ENCODE peak calls at places on chromosome X, in five cellular contexts. A is HepG2, O is K562, U is SK-N-SH, X is GM12878. H is an unnamed sample.

GRCh38 chrX:140273921-140274320 is 230.9 kb downstream of the SOX3 start:
- DNase-seq in A (no peak), O (no peak), U (no peak), X (no peak), H (no peak)

GRCh38 chrX:45515262-45516215 is 314.9 kb upstream of the DIPK2B start:
- DNase-seq in A (peak), O (peak), U (peak), X (no peak), H (peak)

GRCh38 chrX:102711872-102712215 is 404 bp upstream of the GPRASP2 start:
- DNase-seq in A (no peak), O (no peak), U (no peak), X (no peak), H (no peak)

GRCh38 chrX:3592184-3592583 is 121.3 kb downstream of the PRKX start:
- DNase-seq in A (no peak), O (peak), U (no peak), X (no peak), H (no peak)

GRCh38 chrX:135453381-135453780 is 31.6 kb downstream of the SMIM10L2A start:
- DNase-seq in A (no peak), O (no peak), U (no peak), X (no peak), H (no peak)

GRCh38 chrX:19924285-19924684 is 36.9 kb upstream of the SH3KBP1 start:
- DNase-seq in A (no peak), O (no peak), U (no peak), X (no peak), H (no peak)

GRCh38 chrX:120672389-120672788 is 42.5 kb upstream of the C1GALT1C1 start:
- DNase-seq in A (peak), O (peak), U (no peak), X (no peak), H (peak)

GRCh38 chrX:12865359-12865758 is 1.5 kb upstream of the TLR7 start:
- DNase-seq in A (no peak), O (no peak), U (no peak), X (no peak), H (no peak)

GRCh38 chrX:104172121-104172520 is 5.9 kb downstream of the FAM199X start:
- DNase-seq in A (no peak), O (no peak), U (no peak), X (no peak), H (no peak)

GRCh38 chrX:44949125-44949524 is 76.1 kb downstream of the KDM6A start:
- DNase-seq in A (no peak), O (no peak), U (no peak), X (no peak), H (no peak)

GRCh38 chrX:76555816-76556215 is 128.3 kb downstream of the MAGEE1 start:
- DNase-seq in A (peak), O (peak), U (peak), X (no peak), H (peak)

GRCh38 chrX:134431894-134432293 is 28.1 kb upstream of the HPRT1 start:
- DNase-seq in A (no peak), O (no peak), U (no peak), X (no peak), H (no peak)

GRCh38 chrX:14591976-14592375 is 62.6 kb downstream of the GLRA2 start:
- DNase-seq in A (no peak), O (no peak), U (no peak), X (no peak), H (no peak)

GRCh38 chrX:71652405-71652804 is 14.9 kb upstream of the LOC101059915 start:
- DNase-seq in A (peak), O (peak), U (peak), X (no peak), H (peak)

GRCh38 chrX:1598876-1599790 is 7.7 kb downstream of the AKAP17A start:
- DNase-seq in A (no peak), O (no peak), U (no peak), X (no peak), H (no peak)

GRCh38 chrX:19986531-19986930 is 4.3 kb downstream of the BCLAF3 start:
- DNase-seq in A (no peak), O (no peak), U (no peak), X (no peak), H (no peak)

GRCh38 chrX:85851418-85851817 is 195.9 kb downstream of the CHM start:
- DNase-seq in A (peak), O (peak), U (peak), X (no peak), H (peak)

GRCh38 chrX:39518451-39519212 is 579.1 kb downstream of the BCOR start:
- DNase-seq in A (no peak), O (no peak), U (peak), X (no peak), H (no peak)

GRCh38 chrX:39897741-39898097 is 200.0 kb downstream of the BCOR start:
- DNase-seq in A (no peak), O (no peak), U (no peak), X (no peak), H (no peak)

GRCh38 chrX:21376636-21377035 is 2.4 kb downstream of the CNKSR2 start:
- DNase-seq in A (no peak), O (no peak), U (no peak), X (no peak), H (no peak)

GRCh38 chrX:38717871-38718270 is 83.4 kb upstream of the MID1IP1 start:
- DNase-seq in A (peak), O (peak), U (peak), X (no peak), H (peak)

GRCh38 chrX:119880552-119881437 is 9.2 kb downstream of the NDUFA1 start:
- DNase-seq in A (peak), O (peak), U (peak), X (peak), H (peak)

GRCh38 chrX:16771483-16772398 is 14.5 kb upstream of the TXLNG start:
- DNase-seq in A (peak), O (peak), U (peak), X (no peak), H (peak)

GRCh38 chrX:105822138-105823091 is at the start of gene NRK:
- DNase-seq in A (no peak), O (no peak), U (peak), X (no peak), H (no peak)

GRCh38 chrX:25544641-25545040 is 528.9 kb upstream of the ARX start:
- DNase-seq in A (no peak), O (no peak), U (no peak), X (no peak), H (no peak)

GRCh38 chrX:71493111-71493613 is 39.7 kb upstream of the OGT start:
- DNase-seq in A (peak), O (no peak), U (no peak), X (no peak), H (no peak)

GRCh38 chrX:15505104-15505503 is 4.5 kb downstream of the BMX start:
- DNase-seq in A (no peak), O (peak), U (no peak), X (no peak), H (no peak)

GRCh38 chrX:54484666-54485065 is 11.4 kb downstream of the FGD1 start:
- DNase-seq in A (no peak), O (no peak), U (peak), X (no peak), H (no peak)

GRCh38 chrX:71998836-71999509 is 88.3 kb downstream of the NHSL2 start:
- DNase-seq in A (peak), O (peak), U (peak), X (no peak), H (peak)

GRCh38 chrX:77640702-77641101 is 145.3 kb downstream of the ATRX start:
- DNase-seq in A (no peak), O (no peak), U (no peak), X (peak), H (no peak)

GRCh38 chrX:23811135-23811781 is 28.3 kb downstream of the SAT1 start:
- DNase-seq in A (no peak), O (no peak), U (no peak), X (no peak), H (no peak)

GRCh38 chrX:32530802-32531403 is 680.4 kb downstream of the DMD start:
- DNase-seq in A (peak), O (peak), U (no peak), X (no peak), H (no peak)

GRCh38 chrX:19479458-19479857 is 35.9 kb downstream of the MAP3K15 start:
- DNase-seq in A (peak), O (no peak), U (no peak), X (no peak), H (no peak)

GRCh38 chrX:154056739-154057367 is 37.2 kb upstream of the IRAK1 start:
- DNase-seq in A (peak), O (no peak), U (no peak), X (no peak), H (no peak)

GRCh38 chrX:38233891-38234807 is 13.5 kb upstream of the SRPX start:
- DNase-seq in A (no peak), O (no peak), U (no peak), X (no peak), H (no peak)

GRCh38 chrX:47501226-47502071 is 18.4 kb upstream of the ZNF41 start:
- DNase-seq in A (no peak), O (no peak), U (no peak), X (no peak), H (no peak)

GRCh38 chrX:18871161-18871880 is 112.6 kb downstream of the PHKA2 start:
- DNase-seq in A (no peak), O (no peak), U (no peak), X (no peak), H (no peak)

GRCh38 chrX:120090208-120090607 is 12.7 kb upstream of the RHOXF2B start:
- DNase-seq in A (peak), O (peak), U (no peak), X (no peak), H (no peak)

DNA sequence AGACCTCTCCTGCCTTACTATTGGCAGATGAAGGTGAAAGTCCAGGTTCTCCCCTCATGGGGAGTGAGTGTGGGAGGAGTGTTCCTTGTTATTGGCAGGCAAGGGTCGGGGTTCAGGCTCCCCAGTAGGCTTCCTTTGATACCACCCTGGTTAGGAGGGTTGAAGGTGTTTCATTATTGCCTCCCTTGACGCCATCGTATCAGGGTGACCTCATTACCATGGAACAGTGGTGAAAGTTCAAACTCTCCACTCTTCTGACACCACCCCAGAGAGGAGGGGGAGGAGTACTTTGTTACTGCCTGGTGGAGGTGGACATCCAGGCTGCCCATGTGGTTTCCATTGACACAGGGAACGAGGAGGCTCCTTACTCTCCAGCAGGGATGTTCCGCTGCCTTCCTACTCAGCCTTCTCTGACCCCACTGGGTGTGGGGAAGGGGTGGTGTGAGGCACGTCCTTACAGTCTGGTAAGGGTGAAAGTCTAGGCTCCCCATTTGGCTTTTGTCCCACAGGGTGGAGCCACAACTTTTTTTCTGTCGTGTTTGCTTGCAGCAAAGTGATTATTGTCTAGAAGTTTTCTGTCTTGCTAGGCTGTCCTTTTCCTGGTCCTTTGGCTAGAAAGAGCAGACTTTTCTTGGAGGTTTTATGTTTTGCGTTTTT is 37.2 kb upstream of the USP9X start:
- DNase-seq in A (peak), O (peak), U (no peak), X (no peak), H (no peak)
- TF ChIP-seq ZBTB33 in A (no peak), O (no peak), U (no peak), X (no peak), H (no peak)

DNA sequence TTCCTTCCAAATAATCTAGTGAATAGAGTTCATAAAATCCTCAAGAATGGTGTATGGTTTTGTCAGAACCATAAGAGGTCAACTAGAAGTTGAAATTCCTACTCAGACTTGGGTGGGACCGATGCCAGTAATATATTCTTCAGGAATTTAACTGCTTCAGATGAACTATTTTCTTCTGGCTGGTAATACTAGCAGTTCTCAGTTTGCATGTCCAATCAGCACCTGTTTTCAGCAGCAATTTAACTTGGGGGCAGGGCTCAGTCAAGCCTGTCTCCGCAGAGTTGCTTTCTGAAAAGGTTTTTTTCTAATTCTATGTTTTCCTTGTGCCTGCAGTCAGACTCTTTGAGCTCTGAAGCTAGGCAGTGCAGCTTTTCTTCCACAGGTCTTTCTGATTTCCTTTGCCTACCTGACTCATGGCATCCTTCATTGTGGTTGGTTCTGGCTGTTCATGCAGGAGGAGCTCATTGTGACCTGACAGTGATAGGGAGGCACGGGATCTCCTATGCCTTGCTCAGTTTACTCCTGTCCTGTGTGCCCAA is 17.3 kb upstream of the FMR1 start:
- DNase-seq in A (no peak), O (no peak), U (no peak), X (no peak), H (no peak)
- TF ChIP-seq YY1 in A (no peak), O (no peak), U (no peak), X (no peak), H (no peak)

GRCh38 chrX:41923925-41924693 is 755 bp upstream of the CASK start:
- DNase-seq in A (no peak), O (peak), U (peak), X (no peak), H (peak)
- TF ChIP-seq ZBTB33 in A (no peak), O (no peak), U (no peak), X (no peak), H (no peak)

DNA sequence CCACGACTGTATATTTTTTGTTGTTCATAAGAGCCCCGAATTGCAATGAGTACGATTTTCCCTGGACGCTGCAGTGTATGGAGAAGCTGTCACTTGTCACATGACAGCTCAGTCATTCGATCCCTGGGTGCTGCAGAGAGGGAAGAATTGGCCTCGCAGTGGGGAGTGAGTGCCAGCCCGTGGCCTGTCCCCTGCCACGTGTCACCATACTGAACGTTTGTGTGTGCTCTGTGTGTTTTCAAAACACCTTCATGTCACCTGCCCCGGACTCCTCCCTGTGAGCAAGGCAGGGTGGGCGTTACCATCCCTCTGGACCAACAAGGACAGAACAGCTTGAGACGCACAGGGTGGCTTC is 77.9 kb downstream of the TBL1X start:
- DNase-seq in A (no peak), O (no peak), U (no peak), X (no peak), H (no peak)
- TF ChIP-seq YY1 in A (no peak), O (no peak), U (no peak), X (no peak), H (no peak)

H was measured in HCT116.